ENCODE peak calls at places on chromosomes 6 and 20, in five cellular contexts. H is CD8-positive, alpha-beta T cell; K is NCI-H2081; C is neuronal stem cell; E is lower lobe of right lung. P is an unnamed sample.

GRCh38 chr6:65569505-65569904 is 137.5 kb downstream of the EYS start:
- DNase-seq in H (no peak), K (no peak), C (no peak), E (no peak), P (no peak)

GRCh38 chr6:13177617-13178506 is 150.5 kb downstream of the TBC1D7 start:
- DNase-seq in H (no peak), K (no peak), C (no peak), E (no peak), P (no peak)

GRCh38 chr6:152975204-152975915 is 7.5 kb downstream of the FBXO5 start:
- DNase-seq in H (no peak), K (no peak), C (no peak), E (no peak), P (no peak)

GRCh38 chr20:57160985-57161384 is 105.5 kb downstream of the BMP7 start:
- DNase-seq in H (no peak), K (no peak), C (no peak), E (no peak), P (no peak)

GRCh38 chr20:47196091-47197081 is 160.1 kb downstream of the ZMYND8 start:
- DNase-seq in H (peak; percentile 76), K (peak; percentile 70), C (peak; percentile 69), E (peak; percentile 82), P (peak; percentile 86)

GRCh38 chr6:143963158-143963919 is 44.7 kb downstream of the PLAGL1 start:
- DNase-seq in H (no peak), K (no peak), C (no peak), E (no peak), P (no peak)

GRCh38 chr6:88145298-88145963 is 20.7 kb downstream of the CNR1 start:
- DNase-seq in H (no peak), K (no peak), C (no peak), E (no peak), P (no peak)

GRCh38 chr6:132768051-132768517 is 10.4 kb upstream of the VNN2 start:
- DNase-seq in H (peak; percentile 55), K (no peak), C (peak; percentile 29), E (peak; percentile 55), P (peak; percentile 61)

GRCh38 chr20:31845300-31845863 is at the start of gene FOXS1:
- DNase-seq in H (no peak), K (no peak), C (no peak), E (no peak), P (no peak)

GRCh38 chr6:108002365-108003221 is 44.6 kb upstream of the SEC63 start:
- DNase-seq in H (no peak), K (peak; percentile 5), C (no peak), E (no peak), P (peak; percentile 69)

GRCh38 chr6:122736166-122736565 is 43.4 kb upstream of the FABP7 start:
- DNase-seq in H (no peak), K (peak; percentile 10), C (no peak), E (no peak), P (no peak)

GRCh38 chr6:156866181-156866862 is 89.1 kb downstream of the ARID1B start:
- DNase-seq in H (no peak), K (no peak), C (no peak), E (no peak), P (no peak)

GRCh38 chr20:56322661-56323060 is 36.1 kb upstream of the FAM210B start:
- DNase-seq in H (no peak), K (no peak), C (no peak), E (no peak), P (no peak)

GRCh38 chr6:163626073-163626867 is 211.8 kb downstream of the QKI start:
- DNase-seq in H (no peak), K (no peak), C (no peak), E (no peak), P (no peak)